ENCODE peak calls at places on chromosomes 12 and 14, in four cellular contexts. R is GM12878, H is WTC11, J is K562. W is an unnamed sample.

GRCh38 chr12:82698959-82699358 is 12.3 kb downstream of the TMTC2 start:
- DNase-seq in J (no peak), R (no peak), H (no peak), W (no peak)

GRCh38 chr12:95629392-95629791 is 78.1 kb upstream of the USP44 start:
- DNase-seq in J (no peak), R (no peak), H (no peak), W (no peak)

GRCh38 chr14:69828372-69828771 is 31.3 kb upstream of the SLC10A1 start:
- DNase-seq in H (no peak), J (no peak), R (no peak), W (no peak)

GRCh38 chr14:101123639-101124525 is 220.4 kb upstream of the RTL1 start:
- DNase-seq in R (no peak), H (no peak), J (no peak), W (peak; percentile 11)

GRCh38 chr14:100091386-100091785 is 26.2 kb downstream of the EVL start:
- DNase-seq in J (no peak), H (no peak), R (no peak), W (no peak)

GRCh38 chr12:49609059-49609874 is 3.8 kb upstream of the FAM186B start:
- DNase-seq in J (no peak), H (no peak), R (no peak), W (no peak)

GRCh38 chr12:116078396-116078795 is 199.1 kb downstream of the MED13L start:
- DNase-seq in H (no peak), R (no peak), J (no peak), W (no peak)

GRCh38 chr14:102951034-102951433 is 28.6 kb downstream of the AMN start:
- DNase-seq in H (no peak), J (no peak), R (no peak), W (no peak)

GRCh38 chr12:15520083-15520482 is 197.8 kb downstream of the PTPRO start:
- DNase-seq in R (no peak), J (no peak), H (peak; percentile 20), W (no peak)

GRCh38 chr14:61280526-61281185 is 482 bp downstream of the TMEM30B start:
- DNase-seq in R (no peak), J (no peak), H (peak; percentile 56), W (peak; percentile 83)

GRCh38 chr12:72141381-72141780 is 130.8 kb upstream of the TRHDE start:
- DNase-seq in H (no peak), R (peak; percentile 31), J (peak; percentile 27), W (peak; percentile 5)

GRCh38 chr12:25699454-25699853 is 146.4 kb upstream of the LMNTD1 start:
- DNase-seq in J (no peak), R (no peak), H (no peak), W (no peak)

GRCh38 chr12:128365831-128366231 is 98.9 kb downstream of the TMEM132C start:
- DNase-seq in J (no peak), H (no peak), R (no peak), W (no peak)

GRCh38 chr12:101498252-101498651 is 23.1 kb downstream of the SPIC start:
- DNase-seq in H (no peak), J (no peak), R (no peak), W (no peak)

GRCh38 chr12:92505373-92506340 is 197.1 kb upstream of the PLEKHG7 start:
- DNase-seq in J (no peak), H (no peak), R (peak; percentile 86), W (peak; percentile 3)

GRCh38 chr12:53096089-53096741 is 1.3 kb upstream of the IGFBP6 start:
- DNase-seq in R (no peak), H (peak; percentile 43), J (no peak), W (no peak)

GRCh38 chr14:102016420-102017090 is 52.2 kb downstream of the DYNC1H1 start:
- DNase-seq in R (no peak), J (no peak), H (no peak), W (no peak)

GRCh38 chr12:104763163-104763805 is 194.8 kb downstream of the SLC41A2 start:
- DNase-seq in H (no peak), R (no peak), J (no peak), W (no peak)

GRCh38 chr14:94113490-94113889 is 3.0 kb downstream of the IFI27 start:
- DNase-seq in H (no peak), J (no peak), R (no peak), W (peak; percentile 64)

GRCh38 chr12:71639341-71639760 is 24.3 kb downstream of the ZFC3H1 start:
- DNase-seq in H (no peak), R (no peak), J (no peak), W (peak; percentile 10)

GRCh38 chr12:6278439-6279255 is 31.8 kb upstream of the PLEKHG6 start:
- DNase-seq in H (peak; percentile 85), R (no peak), J (peak; percentile 92), W (peak; percentile 98)

GRCh38 chr14:50363734-50364113 is 33.0 kb downstream of the CDKL1 start:
- DNase-seq in R (peak; percentile 81), H (no peak), J (no peak), W (no peak)

GRCh38 chr12:56469007-56469930 is 891 bp downstream of the SPRYD4 start:
- DNase-seq in R (no peak), J (peak; percentile 60), H (no peak), W (peak; percentile 59)

GRCh38 chr12:40820794-40821484 is 128.7 kb downstream of the CNTN1 start:
- DNase-seq in J (no peak), R (no peak), H (no peak), W (no peak)

GRCh38 chr12:15698377-15698867 is 90.8 kb downstream of the EPS8 start:
- DNase-seq in R (no peak), H (no peak), J (no peak), W (no peak)

GRCh38 chr12:12376636-12377448 is 20.0 kb downstream of the BORCS5 start:
- DNase-seq in J (peak; percentile 22), R (peak; percentile 55), H (no peak), W (peak; percentile 66)

GRCh38 chr12:116384629-116385485 is 107.4 kb upstream of the MED13L start:
- DNase-seq in H (peak; percentile 53), J (peak; percentile 31), R (no peak), W (no peak)

GRCh38 chr12:42584539-42585174 is 4.9 kb downstream of the PRICKLE1 start:
- DNase-seq in H (no peak), R (no peak), J (no peak), W (peak; percentile 24)

GRCh38 chr14:84657866-84658385 is 872.0 kb upstream of the FLRT2 start:
- DNase-seq in R (no peak), H (no peak), J (no peak), W (no peak)

GRCh38 chr14:23093993-23094665 is 807 bp downstream of the ACIN1 start:
- DNase-seq in J (no peak), R (no peak), H (peak; percentile 86), W (peak; percentile 83)

GRCh38 chr14:68250950-68251765 is 431.6 kb downstream of the RAD51B start:
- DNase-seq in R (no peak), H (no peak), J (no peak), W (no peak)

GRCh38 chr14:61475316-61475715 is 153.9 kb downstream of the PRKCH start:
- DNase-seq in J (peak; percentile 46), H (no peak), R (no peak), W (no peak)

GRCh38 chr12:44551631-44552030 is 324.5 kb downstream of the NELL2 start:
- DNase-seq in J (no peak), H (no peak), R (no peak), W (no peak)

GRCh38 chr14:75748340-75748739 is 87.3 kb downstream of the TTLL5 start:
- DNase-seq in J (no peak), R (no peak), H (no peak), W (peak; percentile 4)

DNA sequence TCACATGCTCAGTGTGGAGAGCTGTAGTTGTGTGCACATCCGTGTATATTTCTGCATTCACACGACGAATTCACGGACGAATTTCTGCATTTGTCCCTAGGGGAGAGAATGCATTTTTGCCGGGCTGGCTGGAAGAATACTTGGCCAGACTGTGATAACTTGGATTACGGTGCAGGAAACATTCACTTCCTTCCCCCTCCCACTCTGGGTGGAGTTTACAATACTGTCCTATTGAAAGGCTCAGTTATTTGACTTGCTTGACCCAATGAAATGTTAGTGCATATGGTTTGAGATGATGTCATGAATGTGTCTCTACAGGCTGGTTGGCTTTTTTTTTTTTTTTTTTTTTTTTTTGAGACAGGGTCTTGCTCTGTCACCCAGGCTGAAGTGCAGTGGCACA is 90.6 kb upstream of the NOS1 start:
- DNase-seq in H (no peak), R (no peak), J (no peak), W (no peak)
- TF ChIP-seq USF1 in H (no peak), R (no peak), J (no peak), W (no peak)

GRCh38 chr14:104785708-104786080 is 9.9 kb downstream of the AKT1 start:
- DNase-seq in J (no peak), H (no peak), R (no peak), W (no peak)
- TF ChIP-seq USF1 in J (no peak), H (no peak), R (no peak), W (no peak)

GRCh38 chr12:67355428-67356385 is 86.5 kb downstream of the CAND1 start:
- DNase-seq in J (peak; percentile 15), R (peak; percentile 16), H (no peak), W (peak; percentile 40)
- TF ChIP-seq USF1 in J (no peak), R (no peak), H (no peak), W (no peak)

GRCh38 chr14:54807881-54808280 is 94.7 kb downstream of the GCH1 start:
- DNase-seq in R (no peak), H (no peak), J (no peak), W (no peak)

GRCh38 chr14:54808326-54809161 is 94.1 kb downstream of the GCH1 start:
- DNase-seq in J (no peak), R (no peak), H (no peak), W (peak; percentile 75)

GRCh38 chr14:54805521-54806322 is 96.9 kb downstream of the GCH1 start:
- DNase-seq in J (peak; percentile 69), R (peak; percentile 27), H (peak; percentile 93), W (peak; percentile 80)

GRCh38 chr14:54806616-54807015 is 96.0 kb downstream of the GCH1 start:
- DNase-seq in R (no peak), J (no peak), H (no peak), W (no peak)

DNA sequence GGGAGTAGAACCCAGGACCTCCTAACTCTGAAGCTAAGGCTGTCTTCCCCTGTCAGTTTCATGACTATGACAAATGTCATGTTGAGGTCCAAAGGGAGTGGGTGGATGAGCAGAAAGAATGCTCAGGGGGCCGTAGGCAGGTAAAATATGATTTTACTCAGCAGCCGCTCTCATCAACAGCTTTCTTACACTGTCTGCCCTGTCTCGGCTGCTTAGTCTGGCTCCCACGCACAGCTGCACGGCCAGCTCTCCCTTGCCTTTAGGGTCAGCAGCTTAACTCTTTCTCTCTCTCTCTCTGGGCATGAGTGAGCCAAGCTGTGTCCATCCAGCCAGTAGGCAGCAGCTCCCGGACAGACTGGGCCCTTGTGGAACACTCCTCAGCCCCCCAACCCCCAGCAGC is 95.2 kb downstream of the GCH1 start:
- DNase-seq in H (no peak), R (no peak), J (no peak), W (no peak)
- TF ChIP-seq USF1 in H (no peak), R (no peak), J (no peak), W (no peak)

GRCh38 chr14:21852061-21852664 is 178.5 kb upstream of the OR4E1 start:
- DNase-seq in R (no peak), J (no peak), H (peak; percentile 77), W (peak; percentile 2)

DNA sequence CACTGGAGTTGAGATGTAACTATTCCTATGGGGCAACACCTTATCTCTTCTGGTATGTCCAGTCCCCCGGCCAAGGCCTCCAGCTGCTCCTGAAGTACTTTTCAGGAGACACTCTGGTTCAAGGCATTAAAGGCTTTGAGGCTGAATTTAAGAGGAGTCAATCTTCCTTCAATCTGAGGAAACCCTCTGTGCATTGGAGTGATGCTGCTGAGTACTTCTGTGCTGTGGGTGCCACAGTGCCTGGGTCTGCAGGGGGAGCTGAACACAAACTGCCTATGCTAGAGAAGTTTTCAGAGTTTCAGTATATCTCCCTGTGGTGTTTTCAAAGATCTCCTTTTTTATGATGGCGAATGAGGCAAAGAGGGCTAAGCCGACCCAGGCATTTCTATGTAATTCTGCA is 179.2 kb upstream of the OR4E1 start:
- DNase-seq in R (no peak), H (no peak), J (no peak), W (no peak)
- TF ChIP-seq USF1 in R (no peak), H (no peak), J (no peak), W (no peak)